ENCODE peak calls at places on chromosome 17, in five cellular contexts. One of them, this sample, is unnamed.

GRCh38 chr17:73973881-73974409 is 229.5 kb upstream of the RPL38 start:
- DNase-seq in HEK293T: no peak
- DNase-seq in effector memory CD8-positive, alpha-beta T cell: no peak
- DNase-seq in T-helper 17 cell: no peak
- DNase-seq in heart right ventricle: peak; percentile 49
- DNase-seq in this sample: no peak

GRCh38 chr17:45857977-45858708 is 13.5 kb downstream of the SPPL2C start:
- DNase-seq in effector memory CD8-positive, alpha-beta T cell: no peak
- DNase-seq in heart right ventricle: no peak
- DNase-seq in T-helper 17 cell: no peak
- DNase-seq in HEK293T: no peak
- DNase-seq in this sample: peak; percentile 79

GRCh38 chr17:77800832-77801231 is 157.7 kb upstream of the TNRC6C start:
- DNase-seq in T-helper 17 cell: no peak
- DNase-seq in heart right ventricle: no peak
- DNase-seq in HEK293T: no peak
- DNase-seq in effector memory CD8-positive, alpha-beta T cell: no peak
- DNase-seq in this sample: no peak

GRCh38 chr17:82772026-82772425 is 20.2 kb downstream of the TBCD start:
- DNase-seq in effector memory CD8-positive, alpha-beta T cell: no peak
- DNase-seq in heart right ventricle: no peak
- DNase-seq in HEK293T: no peak
- DNase-seq in T-helper 17 cell: no peak
- DNase-seq in this sample: no peak

GRCh38 chr17:3935140-3935542 is 18.9 kb upstream of the P2RX1 start:
- DNase-seq in heart right ventricle: peak; percentile 73
- DNase-seq in effector memory CD8-positive, alpha-beta T cell: no peak
- DNase-seq in HEK293T: peak; percentile 84
- DNase-seq in T-helper 17 cell: no peak
- DNase-seq in this sample: peak; percentile 66

GRCh38 chr17:42067371-42068180 is 17.2 kb upstream of the C17orf113 start:
- DNase-seq in effector memory CD8-positive, alpha-beta T cell: peak; percentile 74
- DNase-seq in heart right ventricle: peak; percentile 48
- DNase-seq in T-helper 17 cell: peak; percentile 57
- DNase-seq in HEK293T: peak; percentile 80
- DNase-seq in this sample: peak; percentile 88

GRCh38 chr17:2335726-2336214 is 487 bp downstream of the TSR1 start:
- DNase-seq in HEK293T: no peak
- DNase-seq in heart right ventricle: no peak
- DNase-seq in T-helper 17 cell: no peak
- DNase-seq in effector memory CD8-positive, alpha-beta T cell: no peak
- DNase-seq in this sample: peak; percentile 18

GRCh38 chr17:45296003-45296832 is 20.6 kb downstream of the MAP3K14 start:
- DNase-seq in T-helper 17 cell: no peak
- DNase-seq in HEK293T: no peak
- DNase-seq in effector memory CD8-positive, alpha-beta T cell: no peak
- DNase-seq in heart right ventricle: no peak
- DNase-seq in this sample: no peak

GRCh38 chr17:33390479-33391027 is 97.5 kb upstream of the ASIC2 start:
- DNase-seq in T-helper 17 cell: no peak
- DNase-seq in HEK293T: no peak
- DNase-seq in effector memory CD8-positive, alpha-beta T cell: no peak
- DNase-seq in heart right ventricle: no peak
- DNase-seq in this sample: no peak